ENCODE peak calls at places on chromosomes 4 and X, in eight cellular contexts. R, H, I, M, V, Q, A and K are unnamed samples.
A peak's percentile ranks its signal among the peaks of the same experiment; 100 is the strongest.

GRCh38 chr4:173522160-173522873 is 7.7 kb downstream of the HAND2 start:
- DNase-seq in R (no peak), I (peak; percentile 99), V (peak; percentile 85), Q (peak; percentile 80), M (no peak), A (peak; percentile 67), H (no peak), K (peak; percentile 87)

GRCh38 chrX:43225626-43226328 is 430.3 kb upstream of the MAOA start:
- DNase-seq in R (no peak), M (no peak), I (no peak), Q (no peak), V (no peak), H (peak; percentile 71), A (no peak), K (no peak)

GRCh38 chr4:106366026-106366425 is 2.6 kb downstream of the GIMD1 start:
- DNase-seq in I (peak; percentile 61), R (no peak), M (peak; percentile 3), V (peak; percentile 65), Q (no peak), A (no peak), H (peak; percentile 3), K (no peak)

GRCh38 chrX:1534321-1535168 is 2.4 kb downstream of the P2RY8 start:
- DNase-seq in M (no peak), Q (peak; percentile 16), I (no peak), H (no peak), R (no peak), V (no peak), A (peak; percentile 82), K (no peak)

GRCh38 chr4:10164877-10165283 is 48.3 kb upstream of the WDR1 start:
- DNase-seq in R (peak; percentile 44), I (peak; percentile 74), V (peak; percentile 42), A (peak; percentile 47), M (peak; percentile 43), H (peak; percentile 14), Q (peak; percentile 54), K (no peak)

GRCh38 chr4:87543835-87544461 is 14.8 kb upstream of the SPARCL1 start:
- DNase-seq in I (peak; percentile 76), H (peak; percentile 4), Q (peak; percentile 70), V (peak; percentile 52), M (peak; percentile 69), A (no peak), R (peak; percentile 38), K (no peak)

GRCh38 chr4:133969202-133969873 is 232.3 kb downstream of the PABPC4L start:
- DNase-seq in V (peak; percentile 20), Q (peak; percentile 4), M (no peak), R (no peak), I (peak; percentile 2), A (no peak), H (no peak), K (no peak)

GRCh38 chrX:136671006-136671610 is 23.1 kb downstream of the CD40LG start:
- DNase-seq in H (no peak), I (no peak), Q (no peak), V (no peak), R (no peak), A (no peak), M (no peak), K (no peak)

GRCh38 chrX:119826399-119826959 is 26.3 kb downstream of the UPF3B start:
- DNase-seq in V (peak; percentile 39), A (no peak), H (peak; percentile 76), M (peak; percentile 17), Q (peak; percentile 2), R (no peak), I (peak; percentile 63), K (no peak)

GRCh38 chr4:105620640-105621323 is 68.4 kb downstream of the ARHGEF38 start:
- DNase-seq in H (no peak), R (peak; percentile 16), I (peak; percentile 56), V (peak; percentile 57), Q (no peak), A (no peak), M (peak; percentile 84), K (no peak)

GRCh38 chr4:85823295-85823694 is 348.3 kb downstream of the ARHGAP24 start:
- DNase-seq in V (peak; percentile 62), Q (peak; percentile 66), A (peak; percentile 33), H (no peak), R (peak; percentile 27), I (peak; percentile 73), M (peak; percentile 21), K (no peak)

GRCh38 chr4:149897784-149898183 is 82.1 kb upstream of the IQCM start:
- DNase-seq in H (no peak), Q (peak; percentile 20), V (peak; percentile 26), A (no peak), R (peak; percentile 22), M (peak; percentile 18), I (peak; percentile 51), K (no peak)

GRCh38 chr4:124684301-124684700 is 28.2 kb downstream of the ANKRD50 start:
- DNase-seq in I (no peak), R (no peak), V (peak; percentile 15), M (peak; percentile 17), H (no peak), A (no peak), Q (peak; percentile 14), K (no peak)

GRCh38 chrX:48971325-48972213 is at the start of gene KCND1:
- DNase-seq in M (no peak), I (peak; percentile 47), R (no peak), H (no peak), Q (peak; percentile 71), A (peak; percentile 77), V (peak; percentile 46), K (peak; percentile 88)

GRCh38 chr4:13922459-13922858 is 294.9 kb upstream of the BOD1L1 start:
- DNase-seq in R (no peak), H (no peak), M (no peak), A (no peak), V (no peak), Q (no peak), I (no peak), K (no peak)
- H3K27ac ChIP-seq in R (no peak overlapping the region), H (no peak overlapping the region), M (no peak overlapping the region), A (no peak overlapping the region), V (no peak overlapping the region), Q (no peak overlapping the region), I (peak overlapping the region; percentile 99), K (no peak overlapping the region)

DNA sequence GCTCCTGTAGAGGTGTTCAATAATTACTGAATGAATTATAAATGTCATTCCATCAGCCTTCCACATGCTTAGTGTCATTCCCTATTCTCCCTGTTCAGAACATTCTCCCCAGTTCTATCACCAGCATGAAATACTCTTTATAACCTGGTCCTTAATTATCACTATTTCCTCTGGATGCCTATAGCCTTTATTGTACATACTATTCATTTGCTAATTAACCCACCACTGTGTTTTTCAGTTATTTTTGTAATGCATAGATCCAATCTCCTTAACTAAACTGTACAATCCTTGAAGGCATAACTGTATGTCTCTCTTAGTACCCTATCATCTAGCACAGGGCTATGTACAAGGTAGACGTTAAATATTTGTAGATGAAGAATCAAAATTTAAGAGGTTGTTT is 1.2 kb downstream of the ABCB7 start:
- DNase-seq in I (no peak), A (no peak), V (no peak), R (no peak), Q (no peak), M (no peak), H (no peak), K (no peak)
- H3K9ac ChIP-seq in I (peak overlapping the region; percentile 97), A (no peak overlapping the region), V (no peak overlapping the region), R (no peak overlapping the region), Q (no peak overlapping the region), M (no peak overlapping the region), H (no peak overlapping the region), K (no peak overlapping the region)

GRCh38 chrX:154040307-154040756 is 20.6 kb upstream of the IRAK1 start:
- DNase-seq in R (no peak), A (no peak), M (no peak), V (peak; percentile 87), H (peak; percentile 64), I (peak; percentile 85), Q (no peak), K (no peak)
- H3K27ac ChIP-seq in R (no peak overlapping the region), A (no peak overlapping the region), M (no peak overlapping the region), V (peak overlapping the region; percentile 64), H (peak overlapping the region; percentile 30), I (peak overlapping the region; percentile 93), Q (no peak overlapping the region), K (no peak overlapping the region)

GRCh38 chr4:13920111-13920875 is 292.8 kb upstream of the BOD1L1 start:
- DNase-seq in R (no peak), Q (no peak), I (peak; percentile 72), M (peak; percentile 82), H (no peak), V (peak; percentile 81), A (no peak), K (no peak)
- H3K9ac ChIP-seq in R (no peak overlapping the region), Q (no peak overlapping the region), I (peak overlapping the region; percentile 85), M (peak overlapping the region; percentile 60), H (no peak overlapping the region), V (no peak overlapping the region), A (no peak overlapping the region), K (no peak overlapping the region)

DNA sequence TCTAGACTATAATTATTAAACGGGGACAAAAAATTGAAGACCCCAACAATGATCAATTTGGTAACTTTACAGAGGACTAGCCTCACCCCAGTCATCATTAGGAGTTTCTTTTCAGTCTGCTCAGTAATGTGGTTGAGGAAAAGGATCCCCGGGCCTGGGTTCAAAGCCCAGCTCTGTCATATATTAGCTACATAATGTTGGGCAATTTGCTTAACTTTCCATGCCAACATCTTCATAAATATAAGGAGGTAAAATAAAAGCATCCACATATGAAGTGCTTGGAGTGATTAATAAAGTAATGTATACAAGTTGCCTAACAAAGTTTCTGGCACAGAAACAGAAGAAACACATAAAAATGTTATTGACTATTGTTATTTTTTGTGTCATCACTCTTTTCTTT is 53.4 kb upstream of the ANTXR2 start:
- DNase-seq in R (no peak), M (no peak), V (no peak), H (no peak), I (no peak), A (no peak), Q (no peak), K (no peak)
- H3K27ac ChIP-seq in R (peak overlapping the region; percentile 58), M (peak overlapping the region; percentile 85), V (no peak overlapping the region), H (no peak overlapping the region), I (no peak overlapping the region), A (no peak overlapping the region), Q (no peak overlapping the region), K (no peak overlapping the region)

DNA sequence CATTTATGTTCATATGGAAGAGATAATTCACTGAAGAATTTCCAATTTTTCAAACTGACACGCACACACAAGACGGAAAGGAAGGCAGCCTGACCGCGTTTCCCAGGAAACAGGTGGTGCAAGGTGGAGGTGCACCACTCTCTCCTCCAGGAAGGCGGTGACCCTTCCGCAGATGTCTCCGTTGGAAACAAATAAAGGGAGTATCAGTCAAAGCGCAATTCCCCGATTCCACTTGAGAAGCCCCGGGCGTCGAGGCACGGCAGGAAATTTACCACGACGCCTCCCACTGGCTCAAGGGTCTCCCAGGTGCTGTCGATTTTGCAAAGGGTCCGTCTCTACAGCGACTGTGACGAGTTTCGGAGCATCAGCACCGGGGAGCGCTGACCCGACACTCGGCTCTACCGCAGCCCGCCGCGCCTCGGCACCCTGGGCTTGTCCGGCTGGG is 770 bp upstream of the TIGD2 start:
- DNase-seq in I (no peak), R (no peak), M (peak; percentile 3), A (peak; percentile 55), H (no peak), Q (peak; percentile 64), V (no peak), K (no peak)
- H3K9ac ChIP-seq in I (peak overlapping the region; percentile 81), R (no peak overlapping the region), M (no peak overlapping the region), A (peak overlapping the region; percentile 4), H (peak overlapping the region; percentile 44), Q (peak overlapping the region; percentile 44), V (peak overlapping the region; percentile 31), K (peak overlapping the region; percentile 39)